ENCODE peak calls at places on chromosome 20, in eight cellular contexts. B, N, K, W, H, E, R and S are unnamed samples.

GRCh38 chr20:839626-840025 is 6.1 kb downstream of the FAM110A start:
- DNase-seq in K (no peak), N (no peak), E (no peak), W (no peak), R (no peak), B (no peak), H (no peak), S (no peak)

GRCh38 chr20:24987873-24988835 is 4.4 kb downstream of the APMAP start:
- DNase-seq in E (peak), R (no peak), W (no peak), K (no peak), H (no peak), N (no peak), B (no peak), S (no peak)

GRCh38 chr20:5181955-5182354 is 55.1 kb downstream of the CDS2 start:
- DNase-seq in N (no peak), K (no peak), E (no peak), B (peak), H (peak), W (no peak), R (no peak), S (peak)

GRCh38 chr20:21102691-21103311 is 3.4 kb downstream of the LINC00237 start:
- DNase-seq in N (no peak), E (no peak), H (peak), B (peak), R (no peak), K (no peak), W (peak), S (no peak)

GRCh38 chr20:48880936-48881657 is 40.4 kb upstream of the ARFGEF2 start:
- DNase-seq in K (no peak), R (no peak), W (no peak), N (no peak), H (no peak), E (no peak), B (no peak), S (no peak)

GRCh38 chr20:54044156-54044555 is 26.2 kb downstream of the BCAS1 start:
- DNase-seq in H (peak), B (peak), E (no peak), R (no peak), W (no peak), K (no peak), N (no peak), S (peak)

GRCh38 chr20:53872081-53872541 is 198.3 kb downstream of the BCAS1 start:
- DNase-seq in R (no peak), E (no peak), K (no peak), W (no peak), B (no peak), N (no peak), H (no peak), S (peak)

GRCh38 chr20:63652192-63652980 is 838 bp downstream of the STMN3 start:
- DNase-seq in H (peak), K (no peak), N (peak), B (no peak), E (peak), R (peak), W (peak), S (no peak)

GRCh38 chr20:39676857-39677351 is 714.8 kb downstream of the DHX35 start:
- DNase-seq in E (no peak), R (no peak), B (peak), W (no peak), H (no peak), K (no peak), N (no peak), S (peak)

GRCh38 chr20:58149412-58150091 is 78.9 kb downstream of the ANKRD60 start:
- DNase-seq in H (no peak), E (no peak), K (no peak), N (no peak), W (no peak), R (peak), B (no peak), S (peak)

GRCh38 chr20:45306431-45306982 is at the start of gene RBPJL:
- DNase-seq in N (peak), W (no peak), K (no peak), B (peak), E (no peak), R (no peak), H (peak), S (no peak)

GRCh38 chr20:36311854-36312723 is 6.0 kb downstream of the DLGAP4 start:
- DNase-seq in R (no peak), K (no peak), N (no peak), E (no peak), H (peak), W (no peak), B (no peak), S (no peak)

GRCh38 chr20:16098890-16099639 is 474.2 kb downstream of the KIF16B start:
- DNase-seq in K (no peak), W (no peak), B (no peak), R (no peak), E (no peak), H (no peak), N (no peak), S (peak)

GRCh38 chr20:1345030-1345755 is 16.3 kb upstream of the SDCBP2 start:
- DNase-seq in B (no peak), R (no peak), E (no peak), N (no peak), W (no peak), K (no peak), H (no peak), S (no peak)

GRCh38 chr20:14142171-14142570 is 146.9 kb downstream of the MACROD2 start:
- DNase-seq in H (peak), W (no peak), R (peak), B (peak), E (peak), K (peak), N (no peak), S (peak)

GRCh38 chr20:17875106-17875980 is 93.3 kb downstream of the SNX5 start:
- DNase-seq in B (peak), N (no peak), W (peak), E (peak), H (peak), K (no peak), R (peak), S (peak)

GRCh38 chr20:32168184-32168910 is 39.2 kb downstream of the PLAGL2 start:
- DNase-seq in W (no peak), R (no peak), N (no peak), H (peak), E (no peak), K (no peak), B (no peak), S (peak)

GRCh38 chr20:41352106-41352505 is 11.5 kb downstream of the LPIN3 start:
- DNase-seq in H (peak), E (no peak), N (no peak), W (no peak), B (no peak), R (no peak), K (no peak), S (no peak)

GRCh38 chr20:2746636-2747265 is 53.7 kb downstream of the CPXM1 start:
- DNase-seq in K (no peak), R (no peak), W (no peak), B (no peak), N (no peak), H (peak), E (no peak), S (no peak)

GRCh38 chr20:26169506-26169905 is 472.9 kb upstream of the ZNF337 start:
- DNase-seq in K (no peak), N (no peak), R (no peak), H (peak), E (no peak), W (no peak), B (peak), S (peak)

GRCh38 chr20:13492001-13492480 is 146.7 kb downstream of the TASP1 start:
- DNase-seq in N (no peak), K (no peak), H (peak), W (peak), E (no peak), R (no peak), B (peak), S (peak)

GRCh38 chr20:36629719-36630340 is 16.2 kb downstream of the SLA2 start:
- DNase-seq in N (peak), H (no peak), K (no peak), W (no peak), B (no peak), E (no peak), R (no peak), S (no peak)

GRCh38 chr20:6079011-6079410 is 25.2 kb upstream of the LRRN4 start:
- DNase-seq in N (no peak), E (no peak), B (no peak), H (peak), W (no peak), R (no peak), K (no peak), S (no peak)

GRCh38 chr20:17992847-17993508 is 24.2 kb downstream of the MGME1 start:
- DNase-seq in E (no peak), W (no peak), K (peak), H (no peak), R (no peak), B (no peak), N (no peak), S (peak)

GRCh38 chr20:19212524-19213502 is at the start of gene SLC24A3:
- DNase-seq in B (peak), H (no peak), N (no peak), E (peak), R (peak), W (peak), K (peak), S (peak)

GRCh38 chr20:43926287-43926686 is 11.6 kb downstream of the TOX2 start:
- DNase-seq in E (no peak), B (no peak), R (no peak), K (no peak), W (no peak), N (no peak), H (no peak), S (no peak)

GRCh38 chr20:25399038-25399430 is 8.4 kb upstream of the ABHD12 start:
- DNase-seq in H (peak), K (peak), W (no peak), N (peak), B (peak), E (peak), R (peak), S (peak)

GRCh38 chr20:61799928-61800327 is 265.8 kb downstream of the TAF4 start:
- DNase-seq in H (peak), W (peak), N (no peak), R (no peak), B (no peak), K (no peak), E (no peak), S (no peak)

GRCh38 chr20:32672982-32673727 is 586 bp downstream of the C20orf203 start:
- DNase-seq in N (no peak), E (no peak), R (no peak), B (no peak), H (peak), K (no peak), W (no peak), S (no peak)

GRCh38 chr20:38138086-38138777 is 26.8 kb downstream of the TGM2 start:
- DNase-seq in K (no peak), B (no peak), H (no peak), R (no peak), N (no peak), E (no peak), W (no peak), S (no peak)

GRCh38 chr20:59738851-59739250 is 134.5 kb downstream of the PHACTR3 start:
- DNase-seq in K (no peak), E (no peak), B (no peak), W (no peak), N (no peak), H (no peak), R (no peak), S (no peak)

GRCh38 chr20:23126281-23127061 is 40.3 kb upstream of the CD93 start:
- DNase-seq in K (no peak), W (no peak), E (no peak), B (no peak), R (no peak), N (no peak), H (no peak), S (no peak)

GRCh38 chr20:45419188-45420091 is 3.5 kb downstream of the PIGT start:
- DNase-seq in W (peak), E (peak), B (peak), N (peak), H (peak), R (no peak), K (peak), S (peak)

GRCh38 chr20:3887870-3888614 is 1.1 kb upstream of the PANK2 start:
- DNase-seq in H (peak), R (no peak), N (no peak), W (no peak), B (peak), K (no peak), E (no peak), S (peak)

GRCh38 chr20:63096681-63097335 is 90.0 kb upstream of the BHLHE23 start:
- DNase-seq in W (peak), N (no peak), H (peak), K (no peak), R (peak), E (no peak), B (no peak), S (no peak)

GRCh38 chr20:63319164-63320040 is 26.4 kb downstream of the COL20A1 start:
- DNase-seq in H (no peak), B (no peak), R (peak), N (no peak), K (no peak), W (peak), E (no peak), S (no peak)